ENCODE peak calls at places on chromosomes 4 and X, in eight cellular contexts. One of them, this sample, is unnamed.

GRCh38 chrX:15495801-15496200 is 2.7 kb upstream of the PIR start:
- DNase-seq in Panc1: no peak
- DNase-seq in HS-5: no peak
- DNase-seq in cardiac septum: no peak
- DNase-seq in neural crest cell: no peak
- DNase-seq in body of pancreas: no peak
- DNase-seq in stimulated activated CD4-positive, alpha-beta T cell treated with anti-CD3 and anti-CD28 coated beads, Interleukin-1b, Interleukin-23, amount 100 ng/mL, for 24 hours: no peak
- DNase-seq in KBM-7: no peak
- DNase-seq in this sample: no peak

GRCh38 chr4:117793786-117794369 is 240.4 kb upstream of the NDST3 start:
- DNase-seq in stimulated activated CD4-positive, alpha-beta T cell treated with anti-CD3 and anti-CD28 coated beads, Interleukin-1b, Interleukin-23, amount 100 ng/mL, for 24 hours: no peak
- DNase-seq in HS-5: no peak
- DNase-seq in cardiac septum: no peak
- DNase-seq in body of pancreas: no peak
- DNase-seq in KBM-7: no peak
- DNase-seq in neural crest cell: no peak
- DNase-seq in Panc1: no peak
- DNase-seq in this sample: no peak

GRCh38 chr4:113394730-113395530 is 345.5 kb downstream of the ANK2 start:
- DNase-seq in KBM-7: peak; percentile 76
- DNase-seq in Panc1: peak; percentile 77
- DNase-seq in stimulated activated CD4-positive, alpha-beta T cell treated with anti-CD3 and anti-CD28 coated beads, Interleukin-1b, Interleukin-23, amount 100 ng/mL, for 24 hours: peak; percentile 46
- DNase-seq in cardiac septum: no peak
- DNase-seq in neural crest cell: peak; percentile 62
- DNase-seq in HS-5: peak; percentile 69
- DNase-seq in body of pancreas: peak; percentile 62
- DNase-seq in this sample: peak; percentile 60

GRCh38 chrX:48589482-48590162 is 7.7 kb upstream of the WDR13 start:
- DNase-seq in KBM-7: no peak
- DNase-seq in Panc1: no peak
- DNase-seq in cardiac septum: no peak
- DNase-seq in stimulated activated CD4-positive, alpha-beta T cell treated with anti-CD3 and anti-CD28 coated beads, Interleukin-1b, Interleukin-23, amount 100 ng/mL, for 24 hours: no peak
- DNase-seq in neural crest cell: no peak
- DNase-seq in body of pancreas: peak; percentile 88
- DNase-seq in HS-5: no peak
- DNase-seq in this sample: no peak

GRCh38 chrX:136879001-136879667 is 1.4 kb downstream of the RBMX start:
- DNase-seq in body of pancreas: no peak
- DNase-seq in HS-5: no peak
- DNase-seq in KBM-7: peak; percentile 59
- DNase-seq in Panc1: no peak
- DNase-seq in stimulated activated CD4-positive, alpha-beta T cell treated with anti-CD3 and anti-CD28 coated beads, Interleukin-1b, Interleukin-23, amount 100 ng/mL, for 24 hours: no peak
- DNase-seq in neural crest cell: no peak
- DNase-seq in cardiac septum: no peak
- DNase-seq in this sample: no peak

GRCh38 chr4:30720021-30720655 is at the start of gene PCDH7:
- DNase-seq in HS-5: no peak
- DNase-seq in KBM-7: peak; percentile 18
- DNase-seq in cardiac septum: no peak
- DNase-seq in body of pancreas: no peak
- DNase-seq in Panc1: no peak
- DNase-seq in neural crest cell: peak; percentile 28
- DNase-seq in stimulated activated CD4-positive, alpha-beta T cell treated with anti-CD3 and anti-CD28 coated beads, Interleukin-1b, Interleukin-23, amount 100 ng/mL, for 24 hours: no peak
- DNase-seq in this sample: no peak

GRCh38 chrX:69307736-69308135 is 142.5 kb upstream of the PJA1 start:
- DNase-seq in stimulated activated CD4-positive, alpha-beta T cell treated with anti-CD3 and anti-CD28 coated beads, Interleukin-1b, Interleukin-23, amount 100 ng/mL, for 24 hours: no peak
- DNase-seq in Panc1: no peak
- DNase-seq in neural crest cell: no peak
- DNase-seq in HS-5: no peak
- DNase-seq in cardiac septum: peak; percentile 63
- DNase-seq in body of pancreas: no peak
- DNase-seq in KBM-7: no peak
- DNase-seq in this sample: no peak

GRCh38 chr4:8740666-8741395 is 130.8 kb downstream of the HMX1 start:
- DNase-seq in neural crest cell: no peak
- DNase-seq in KBM-7: no peak
- DNase-seq in stimulated activated CD4-positive, alpha-beta T cell treated with anti-CD3 and anti-CD28 coated beads, Interleukin-1b, Interleukin-23, amount 100 ng/mL, for 24 hours: no peak
- DNase-seq in HS-5: no peak
- DNase-seq in Panc1: no peak
- DNase-seq in body of pancreas: no peak
- DNase-seq in cardiac septum: peak; percentile 59
- DNase-seq in this sample: no peak

GRCh38 chr4:81965911-81966310 is 407.9 kb downstream of the HNRNPD start:
- DNase-seq in KBM-7: no peak
- DNase-seq in neural crest cell: no peak
- DNase-seq in Panc1: no peak
- DNase-seq in stimulated activated CD4-positive, alpha-beta T cell treated with anti-CD3 and anti-CD28 coated beads, Interleukin-1b, Interleukin-23, amount 100 ng/mL, for 24 hours: no peak
- DNase-seq in HS-5: no peak
- DNase-seq in cardiac septum: no peak
- DNase-seq in body of pancreas: no peak
- DNase-seq in this sample: no peak

GRCh38 chr4:175066923-175067627 is 148.9 kb downstream of the ADAM29 start:
- DNase-seq in body of pancreas: no peak
- DNase-seq in stimulated activated CD4-positive, alpha-beta T cell treated with anti-CD3 and anti-CD28 coated beads, Interleukin-1b, Interleukin-23, amount 100 ng/mL, for 24 hours: no peak
- DNase-seq in Panc1: no peak
- DNase-seq in HS-5: no peak
- DNase-seq in KBM-7: peak; percentile 2
- DNase-seq in neural crest cell: no peak
- DNase-seq in cardiac septum: no peak
- DNase-seq in this sample: no peak

This sample was measured in epithelial cell of proximal tubule.